ENCODE peak calls at places on chromosomes 16 and 17, in eight cellular contexts. P is GM12878; B is left lung; A is A673; S is fibroblast of lung; J is hepatocyte; D is kidney; L is CD8-positive, alpha-beta T cell. G is an unnamed sample.
A peak's percentile ranks its signal among the peaks of the same experiment; 100 is the strongest.

GRCh38 chr16:70529051-70529777 is 5.6 kb downstream of the SF3B3 start:
- DNase-seq in J (peak; percentile 43), B (no peak), L (no peak), S (peak; percentile 79), A (peak; percentile 80), P (no peak), D (no peak), G (no peak)

GRCh38 chr17:39244016-39244599 is 18.4 kb upstream of the STAC2 start:
- DNase-seq in P (no peak), D (no peak), S (no peak), B (no peak), J (no peak), L (no peak), A (peak; percentile 37), G (peak; percentile 36)

GRCh38 chr16:1206786-1207185 is 18.3 kb downstream of the TPSG1 start:
- DNase-seq in J (no peak), D (no peak), L (no peak), S (no peak), A (no peak), B (no peak), P (no peak), G (no peak)

GRCh38 chr16:23896832-23897821 is 61.3 kb downstream of the PRKCB start:
- DNase-seq in J (no peak), S (no peak), B (no peak), D (no peak), P (no peak), A (no peak), L (no peak), G (no peak)

GRCh38 chr17:80219013-80219776 is 938 bp downstream of the SGSH start:
- DNase-seq in A (peak; percentile 71), B (peak; percentile 90), P (peak; percentile 66), J (peak; percentile 75), L (peak; percentile 96), S (peak; percentile 87), D (peak; percentile 88), G (peak; percentile 95)

GRCh38 chr17:4968916-4969550 is 1.4 kb upstream of the SPAG7 start:
- DNase-seq in J (peak; percentile 79), S (peak; percentile 94), A (no peak), P (no peak), L (no peak), D (peak; percentile 83), B (no peak), G (no peak)

GRCh38 chr17:80942360-80943345 is 49.0 kb upstream of the CHMP6 start:
- DNase-seq in S (peak; percentile 97), P (no peak), B (peak; percentile 83), J (peak; percentile 65), D (peak; percentile 95), L (no peak), A (peak; percentile 92), G (no peak)

GRCh38 chr16:22001591-22001990 is 675 bp upstream of the PDZD9 start:
- DNase-seq in L (no peak), B (no peak), D (no peak), A (peak; percentile 34), S (peak; percentile 30), J (no peak), P (no peak), G (no peak)

GRCh38 chr17:36475346-36475970 is 11.0 kb upstream of the ZNHIT3 start:
- DNase-seq in S (no peak), P (no peak), J (no peak), D (no peak), B (no peak), L (no peak), A (no peak), G (no peak)

GRCh38 chr16:75053791-75054555 is 55.1 kb downstream of the ZNRF1 start:
- DNase-seq in L (no peak), B (no peak), D (peak; percentile 78), P (no peak), J (peak; percentile 68), S (no peak), A (peak; percentile 52), G (peak; percentile 29)

GRCh38 chr17:64406321-64407200 is 15.9 kb upstream of the PECAM1 start:
- DNase-seq in P (no peak), L (no peak), J (no peak), S (peak; percentile 44), B (no peak), D (peak; percentile 51), A (peak; percentile 27), G (no peak)

GRCh38 chr17:20073056-20073979 is 64.2 kb downstream of the SPECC1 start:
- DNase-seq in B (peak; percentile 87), D (peak; percentile 88), P (no peak), J (no peak), S (peak; percentile 40), A (no peak), L (peak; percentile 60), G (no peak)

GRCh38 chr16:46793841-46794240 is 37.1 kb downstream of the C16orf87 start:
- DNase-seq in S (no peak), L (no peak), B (no peak), D (no peak), A (no peak), P (no peak), J (no peak), G (no peak)

GRCh38 chr16:74455619-74456289 is 34.5 kb upstream of the CLEC18B start:
- DNase-seq in B (no peak), A (no peak), P (no peak), J (no peak), D (no peak), L (no peak), S (peak; percentile 46), G (no peak)

GRCh38 chr16:8655184-8655717 is 19.2 kb upstream of the ABAT start:
- DNase-seq in S (peak; percentile 39), L (no peak), J (peak; percentile 58), P (peak; percentile 31), A (peak; percentile 61), B (no peak), D (no peak), G (peak; percentile 66)

GRCh38 chr17:46818319-46818928 is at the start of gene WNT3:
- DNase-seq in A (peak; percentile 26), D (no peak), B (peak; percentile 83), P (no peak), S (no peak), L (peak; percentile 56), J (no peak), G (no peak)

GRCh38 chr16:57185446-57185944 is 344 bp downstream of the PSME3IP1 start:
- DNase-seq in J (peak; percentile 67), D (peak; percentile 83), L (no peak), A (peak; percentile 48), P (no peak), B (peak; percentile 88), S (peak; percentile 60), G (peak; percentile 64)

GRCh38 chr17:56125830-56126819 is 27.1 kb upstream of the ANKFN1 start:
- DNase-seq in J (peak; percentile 69), D (no peak), A (peak; percentile 43), L (no peak), B (no peak), S (peak; percentile 68), P (no peak), G (peak; percentile 5)

GRCh38 chr16:2686912-2687507 is 4.7 kb downstream of the KCTD5 start:
- DNase-seq in S (no peak), A (no peak), L (peak; percentile 33), B (peak; percentile 90), P (peak; percentile 34), D (peak; percentile 78), J (no peak), G (no peak)
- H3K4me3 ChIP-seq in S (no peak overlapping the region), A (no peak overlapping the region), L (no peak overlapping the region), B (no peak overlapping the region), P (peak overlapping the region; percentile 93), D (no peak overlapping the region), J (no peak overlapping the region), G (no peak overlapping the region)

DNA sequence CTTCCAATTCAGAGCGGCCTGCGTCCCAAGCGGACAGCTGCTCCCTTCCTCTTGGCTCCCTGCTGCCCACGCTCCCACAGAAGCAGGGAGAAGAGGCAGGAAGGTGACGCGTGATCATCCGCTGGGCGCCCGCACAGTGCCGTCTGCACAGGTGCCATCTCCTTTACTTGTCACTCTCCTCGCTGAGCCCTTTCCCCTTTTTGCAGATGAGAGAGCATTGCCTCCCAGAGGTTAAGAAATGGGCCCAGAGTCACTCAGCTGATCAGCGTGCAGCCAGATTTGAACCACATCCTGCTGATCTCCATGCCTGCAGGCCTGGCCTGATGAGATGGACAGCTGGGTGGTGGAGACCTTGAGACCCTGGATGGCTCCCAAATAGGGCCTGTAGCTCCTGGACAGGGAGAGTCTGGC is 299.8 kb downstream of the SEC14L1 start:
- DNase-seq in B (no peak), J (no peak), L (peak; percentile 46), S (no peak), P (no peak), D (no peak), A (no peak), G (peak; percentile 92)
- H3K4me1 ChIP-seq in B (peaks cover 55% of the 10 kb centered on the region), J (peaks cover 89% of the 10 kb centered on the region), L (peaks cover 99% of the 10 kb centered on the region), S (peaks cover 64% of the 10 kb centered on the region), P (peaks cover 99% of the 10 kb centered on the region), D (peaks cover 60% of the 10 kb centered on the region), A (peaks cover 75% of the 10 kb centered on the region), G (peaks cover 71% of the 10 kb centered on the region)

GRCh38 chr16:35342012-35342411 is 1882.6 kb downstream of the TP53TG3F start:
- DNase-seq in D (no peak), S (no peak), P (no peak), L (no peak), J (no peak), A (no peak), B (no peak), G (no peak)
- H3K9me3 ChIP-seq in D (no peaks in the 10 kb centered on the region), S (no peaks in the 10 kb centered on the region), P (no peaks in the 10 kb centered on the region), L (no peaks in the 10 kb centered on the region), J (peaks cover 11% of the 10 kb centered on the region), A (peaks cover 50% of the 10 kb centered on the region), B (peaks cover 20% of the 10 kb centered on the region), G (no peaks in the 10 kb centered on the region)

GRCh38 chr16:30603945-30604315 is 6.3 kb downstream of the ZNF689 start:
- DNase-seq in J (peak; percentile 28), A (no peak), L (no peak), D (no peak), S (no peak), P (no peak), B (no peak), G (no peak)

GRCh38 chr16:30606004-30606403 is 4.2 kb downstream of the ZNF689 start:
- DNase-seq in A (no peak), D (no peak), J (no peak), L (no peak), P (no peak), B (no peak), S (no peak), G (no peak)

GRCh38 chr16:30602595-30603277 is 7.5 kb downstream of the ZNF689 start:
- DNase-seq in P (no peak), A (peak; percentile 34), L (no peak), B (no peak), S (peak; percentile 57), J (no peak), D (no peak), G (peak; percentile 20)

GRCh38 chr16:30605148-30605547 is 5.0 kb downstream of the ZNF689 start:
- DNase-seq in S (no peak), L (no peak), P (no peak), B (peak; percentile 86), A (no peak), J (no peak), D (peak; percentile 68), G (no peak)

GRCh38 chr16:30604316-30604947 is 5.8 kb downstream of the ZNF689 start:
- DNase-seq in B (no peak), P (no peak), J (no peak), S (no peak), A (no peak), D (no peak), L (no peak), G (no peak)
- H3K4me3 ChIP-seq in B (no peak overlapping the region), P (no peak overlapping the region), J (no peak overlapping the region), S (no peak overlapping the region), A (no peak overlapping the region), D (peak overlapping the region; percentile 59), L (no peak overlapping the region), G (no peak overlapping the region)